ENCODE peak calls at places on chromosomes 4 and X, in seven cellular contexts. J is HCT116, C is HepG2, G is K562, M is H1, R is SK-N-SH, E is GM12878. K is an unnamed sample.

GRCh38 chr4:20378181-20378580 is 126.5 kb downstream of the SLIT2 start:
- DNase-seq in J (no peak), C (no peak), G (no peak), M (no peak), R (no peak), E (no peak), K (no peak)

GRCh38 chrX:23493941-23494374 is 159.3 kb downstream of the PTCHD1 start:
- DNase-seq in J (peak), C (no peak), G (no peak), M (no peak), R (no peak), E (no peak), K (no peak)

GRCh38 chr4:16264798-16265197 is 38.5 kb upstream of the TAPT1 start:
- DNase-seq in J (peak), C (peak), G (peak), M (no peak), R (peak), E (peak), K (peak)

GRCh38 chrX:123835661-123836371 is 24.0 kb upstream of the XIAP start:
- DNase-seq in J (peak), C (no peak), G (no peak), M (no peak), R (no peak), E (no peak), K (no peak)

GRCh38 chrX:15606064-15606590 is 5.4 kb upstream of the ACE2 start:
- DNase-seq in J (no peak), C (no peak), G (no peak), M (no peak), R (no peak), E (no peak), K (no peak)

GRCh38 chr4:173176010-173176409 is 7.4 kb downstream of the GALNT7 start:
- DNase-seq in J (no peak), C (no peak), G (no peak), M (no peak), R (no peak), E (no peak), K (no peak)

GRCh38 chr4:98833384-98833783 is 95.5 kb downstream of the EIF4E start:
- DNase-seq in J (no peak), C (no peak), G (no peak), M (no peak), R (no peak), E (no peak), K (no peak)

GRCh38 chrX:20382082-20382481 is 115.4 kb upstream of the RPS6KA3 start:
- DNase-seq in J (no peak), C (peak), G (no peak), M (no peak), R (no peak), E (no peak), K (no peak)

GRCh38 chr4:85477538-85477937 is 2.6 kb downstream of the ARHGAP24 start:
- DNase-seq in J (no peak), C (no peak), G (no peak), M (no peak), R (no peak), E (no peak), K (no peak)

GRCh38 chr4:183099537-183100297 is 660 bp downstream of the WWC2 start:
- DNase-seq in J (no peak), C (peak), G (peak), M (no peak), R (no peak), E (no peak), K (peak)

GRCh38 chr4:176834531-176834930 is 41.8 kb upstream of the VEGFC start:
- DNase-seq in J (no peak), C (no peak), G (no peak), M (no peak), R (no peak), E (no peak), K (no peak)

GRCh38 chr4:78951862-78952472 is 12.7 kb upstream of the PAQR3 start:
- DNase-seq in J (peak), C (peak), G (peak), M (no peak), R (peak), E (no peak), K (peak)

GRCh38 chrX:123263246-123263757 is 79.2 kb downstream of the GRIA3 start:
- DNase-seq in J (no peak), C (no peak), G (no peak), M (no peak), R (no peak), E (no peak), K (no peak)

GRCh38 chr4:118814054-118814453 is 21.9 kb downstream of the SEC24D start:
- DNase-seq in J (no peak), C (no peak), G (no peak), M (no peak), R (no peak), E (no peak), K (no peak)

GRCh38 chr4:143411527-143412480 is 75.1 kb downstream of the GAB1 start:
- DNase-seq in J (no peak), C (no peak), G (no peak), M (no peak), R (no peak), E (no peak), K (no peak)
- TF ChIP-seq JUND in J (no peak), C (no peak), G (no peak), M (no peak), R (no peak), E (no peak), K (no peak)

GRCh38 chr4:95129036-95129435 is 371.3 kb downstream of the BMPR1B start:
- DNase-seq in J (no peak), C (no peak), G (no peak), M (no peak), R (no peak), E (no peak), K (no peak)
- TF ChIP-seq JUND in J (no peak), C (no peak), G (no peak), M (no peak), R (no peak), E (no peak), K (no peak)

GRCh38 chr4:145618210-145618911 is 824 bp upstream of the MMAA start:
- DNase-seq in J (no peak), C (no peak), G (peak), M (no peak), R (peak), E (no peak), K (peak)
- TF ChIP-seq JUND in J (no peak), C (no peak), G (no peak), M (no peak), R (no peak), E (no peak), K (no peak)

DNA sequence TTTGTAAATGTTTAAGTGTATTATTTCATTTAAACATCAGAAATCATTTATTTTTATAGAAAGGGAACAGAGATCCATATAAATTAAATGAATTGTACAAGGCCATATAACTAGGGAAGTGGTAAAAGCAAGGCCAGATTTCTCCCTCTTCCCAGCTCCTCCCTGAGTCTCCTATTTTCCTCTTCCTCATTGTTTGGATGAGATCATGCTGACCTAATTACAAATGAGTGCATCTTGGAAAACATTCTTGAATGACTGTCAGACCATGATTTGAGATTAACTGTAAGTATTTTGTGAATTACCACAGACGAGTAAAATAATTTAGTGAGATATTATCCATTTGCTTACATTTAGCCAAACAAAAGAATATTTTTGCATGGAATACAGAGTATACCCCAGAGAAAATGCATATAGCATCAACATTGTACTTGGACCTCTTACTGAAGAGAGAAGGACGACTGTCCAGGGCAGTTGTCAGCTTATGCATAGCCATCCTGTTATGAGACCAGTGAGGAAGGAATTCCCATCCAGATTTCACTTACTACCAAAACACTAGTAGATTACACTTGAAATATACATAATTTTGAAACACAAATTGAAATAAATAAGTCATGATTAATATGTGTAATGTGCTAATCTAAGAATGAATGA is 47.3 kb downstream of the SLAIN2 start:
- DNase-seq in J (no peak), C (no peak), G (no peak), M (no peak), R (no peak), E (no peak), K (no peak)
- TF ChIP-seq JUND in J (no peak), C (no peak), G (no peak), M (no peak), R (no peak), E (no peak), K (no peak)

DNA sequence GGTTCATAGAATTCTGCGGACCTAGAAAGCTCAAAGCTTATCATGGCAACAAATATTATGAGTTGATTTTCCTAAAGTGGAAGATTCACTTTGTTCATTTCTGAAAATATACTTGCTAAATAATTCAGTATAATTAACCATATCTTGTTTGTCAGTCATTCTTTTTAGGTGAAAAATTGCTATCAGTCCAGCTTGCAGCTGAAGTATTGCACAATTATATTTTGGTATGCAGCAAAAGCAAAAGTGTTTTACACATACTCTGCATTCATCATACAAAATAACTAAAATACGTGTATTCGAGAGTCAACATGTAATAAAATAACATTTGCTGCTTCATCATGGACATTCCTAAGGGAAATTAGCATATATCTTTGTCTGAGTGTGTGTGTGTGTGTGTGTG is 24.8 kb downstream of the DKK2 start:
- DNase-seq in J (no peak), C (no peak), G (no peak), M (no peak), R (no peak), E (no peak), K (no peak)
- TF ChIP-seq JUND in J (no peak), C (no peak), G (no peak), M (no peak), R (no peak), E (no peak), K (no peak)

GRCh38 chr4:127857641-127858040 is 23.1 kb upstream of the PLK4 start:
- DNase-seq in J (no peak), C (no peak), G (no peak), M (no peak), R (no peak), E (no peak), K (no peak)

GRCh38 chr4:127856485-127857447 is 23.9 kb upstream of the PLK4 start:
- DNase-seq in J (no peak), C (no peak), G (no peak), M (no peak), R (no peak), E (peak), K (no peak)

GRCh38 chr4:127846765-127847164 is 33.9 kb upstream of the PLK4 start:
- DNase-seq in J (no peak), C (no peak), G (no peak), M (no peak), R (no peak), E (no peak), K (no peak)

GRCh38 chr4:127849505-127850234 is 31.0 kb upstream of the PLK4 start:
- DNase-seq in J (no peak), C (no peak), G (no peak), M (no peak), R (no peak), E (no peak), K (no peak)

GRCh38 chr4:127852661-127853060 is 28.0 kb upstream of the PLK4 start:
- DNase-seq in J (no peak), C (no peak), G (no peak), M (no peak), R (no peak), E (no peak), K (no peak)
- TF ChIP-seq JUND in J (no peak), C (no peak), G (no peak), M (no peak), R (no peak), E (no peak), K (no peak)

GRCh38 chrX:152842772-152843338 is 12.0 kb downstream of the NSDHL start:
- DNase-seq in J (no peak), C (no peak), G (no peak), M (no peak), R (no peak), E (no peak), K (no peak)

GRCh38 chrX:152845618-152846240 is 14.9 kb downstream of the NSDHL start:
- DNase-seq in J (no peak), C (no peak), G (no peak), M (no peak), R (no peak), E (no peak), K (no peak)

GRCh38 chrX:152847281-152847680 is 16.4 kb downstream of the NSDHL start:
- DNase-seq in J (no peak), C (no peak), G (no peak), M (no peak), R (no peak), E (no peak), K (no peak)

GRCh38 chrX:152844256-152844655 is 13.4 kb downstream of the NSDHL start:
- DNase-seq in J (no peak), C (no peak), G (no peak), M (no peak), R (no peak), E (no peak), K (no peak)

GRCh38 chrX:152843852-152844251 is 13.0 kb downstream of the NSDHL start:
- DNase-seq in J (no peak), C (no peak), G (peak), M (no peak), R (no peak), E (no peak), K (no peak)
- TF ChIP-seq JUND in J (no peak), C (no peak), G (no peak), M (no peak), R (no peak), E (no peak), K (no peak)

DNA sequence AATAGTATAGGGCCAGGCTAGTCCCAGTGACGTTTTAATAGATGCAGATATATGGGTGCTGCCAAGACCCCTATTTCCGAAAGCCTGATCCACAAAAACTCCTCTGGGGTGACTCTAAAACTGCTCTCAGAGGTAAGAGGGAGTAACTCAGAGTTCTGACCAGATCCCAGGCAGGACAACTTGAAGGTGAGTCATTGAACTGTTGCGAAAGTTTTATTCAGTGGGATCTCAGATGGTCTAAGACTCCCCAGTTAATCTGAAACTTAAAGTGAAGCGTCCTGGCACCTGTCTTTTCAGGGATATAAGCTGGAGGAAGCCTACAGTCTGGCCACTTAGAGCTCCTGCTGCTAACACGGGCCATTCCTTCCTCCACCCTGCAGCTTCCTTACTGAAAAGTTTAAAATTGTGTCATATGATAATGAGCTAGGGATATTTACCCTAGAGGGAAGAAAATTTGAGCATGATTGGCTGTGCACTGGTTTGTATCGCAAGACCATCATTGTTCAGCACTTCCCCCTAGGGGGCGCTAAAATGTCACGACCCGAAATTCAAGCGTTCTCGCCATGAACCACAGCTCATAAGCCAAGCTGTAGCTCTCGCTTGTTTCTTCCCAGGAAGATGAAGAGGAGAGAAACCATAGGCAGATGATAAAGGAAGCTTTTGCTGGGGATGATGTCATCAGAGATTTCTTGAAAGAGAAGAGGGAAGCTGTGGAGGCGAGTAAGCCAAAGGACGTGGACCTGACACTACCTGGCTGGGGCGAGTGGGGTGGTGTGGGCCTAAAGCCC is 19.5 kb downstream of the UTP14A start:
- DNase-seq in J (peak), C (peak), G (peak), M (peak), R (peak), E (no peak), K (peak)
- TF ChIP-seq JUND in J (no peak), C (no peak), G (peak), M (no peak), R (no peak), E (no peak), K (no peak)